ENCODE peak calls at places on chromosomes 13 and 19, in seven cellular contexts. D is fibroblast of lung, C is BE2C, M is left lung, Y is heart right ventricle, B is cardiac muscle cell, U is activated B cell treated with CpG ODN at 0.5 μM for 24 hours. X is an unnamed sample.

GRCh38 chr19:12669272-12670158 is 2.9 kb downstream of the WDR83 start:
- DNase-seq in D (peak), C (peak), M (peak), Y (peak), B (peak), U (peak), X (peak)

GRCh38 chr19:49690656-49691242 is at the start of gene CPT1C:
- DNase-seq in D (peak), C (peak), M (peak), Y (peak), B (peak), U (no peak), X (peak)

GRCh38 chr19:55670280-55671053 is 4.6 kb upstream of the EPN1 start:
- DNase-seq in D (no peak), C (peak), M (peak), Y (no peak), B (peak), U (no peak), X (no peak)

GRCh38 chr13:41827507-41828213 is 133.2 kb downstream of the VWA8 start:
- DNase-seq in D (peak), C (no peak), M (no peak), Y (no peak), B (peak), U (no peak), X (no peak)

GRCh38 chr19:2556221-2557092 is 80.5 kb downstream of the GADD45B start:
- DNase-seq in D (no peak), C (no peak), M (peak), Y (no peak), B (no peak), U (no peak), X (no peak)

GRCh38 chr13:113848020-113848419 is 15.9 kb downstream of the GAS6 start:
- DNase-seq in D (no peak), C (no peak), M (no peak), Y (peak), B (no peak), U (no peak), X (no peak)

GRCh38 chr13:89584058-89584457 is 1763.4 kb upstream of the MIR17HG start:
- DNase-seq in D (peak), C (no peak), M (no peak), Y (no peak), B (peak), U (no peak), X (no peak)

GRCh38 chr19:6473652-6474051 is 7.9 kb downstream of the DENND1C start:
- DNase-seq in D (no peak), C (no peak), M (no peak), Y (no peak), B (no peak), U (no peak), X (no peak)

GRCh38 chr13:48804836-48805601 is 151.3 kb downstream of the CYSLTR2 start:
- DNase-seq in D (peak), C (no peak), M (no peak), Y (no peak), B (no peak), U (no peak), X (no peak)

GRCh38 chr13:43848250-43848649 is 31.3 kb downstream of the CCDC122 start:
- DNase-seq in D (peak), C (no peak), M (no peak), Y (no peak), B (peak), U (no peak), X (no peak)

GRCh38 chr13:113612626-113613025 is 28.1 kb downstream of the TFDP1 start:
- DNase-seq in D (no peak), C (no peak), M (no peak), Y (no peak), B (no peak), U (no peak), X (no peak)

GRCh38 chr13:114107686-114108081 is 24.7 kb downstream of the RASA3 start:
- DNase-seq in D (peak), C (peak), M (peak), Y (no peak), B (peak), U (no peak), X (no peak)

GRCh38 chr19:38321646-38322323 is 2.1 kb downstream of the KCNK6 start:
- DNase-seq in D (peak), C (peak), M (peak), Y (peak), B (peak), U (no peak), X (no peak)

GRCh38 chr19:19528721-19529490 is at the start of gene YJEFN3:
- DNase-seq in D (peak), C (peak), M (no peak), Y (no peak), B (peak), U (no peak), X (no peak)

GRCh38 chr13:28177327-28177726 is 39.0 kb downstream of the PAN3 start:
- DNase-seq in D (no peak), C (no peak), M (no peak), Y (no peak), B (no peak), U (no peak), X (no peak)

GRCh38 chr13:30908416-30908980 is 2.4 kb downstream of the MEDAG start:
- DNase-seq in D (peak), C (peak), M (no peak), Y (peak), B (peak), U (no peak), X (no peak)

GRCh38 chr19:23762884-23763711 is 4.4 kb upstream of the ZNF681 start:
- DNase-seq in D (peak), C (no peak), M (peak), Y (peak), B (peak), U (peak), X (peak)

GRCh38 chr13:74102691-74103090 is 31.5 kb downstream of the KLF12 start:
- DNase-seq in D (no peak), C (no peak), M (no peak), Y (no peak), B (no peak), U (no peak), X (no peak)

GRCh38 chr13:37531054-37531453 is 67.5 kb downstream of the POSTN start:
- DNase-seq in D (peak), C (no peak), M (no peak), Y (no peak), B (peak), U (no peak), X (no peak)

GRCh38 chr13:31250435-31250834 is 50.7 kb downstream of the B3GLCT start:
- DNase-seq in D (no peak), C (no peak), M (no peak), Y (no peak), B (no peak), U (no peak), X (no peak)

GRCh38 chr19:44741841-44742352 is 6.6 kb upstream of the BCL3 start:
- DNase-seq in D (peak), C (peak), M (peak), Y (peak), B (peak), U (no peak), X (no peak)

GRCh38 chr13:99798756-99799155 is 172.8 kb downstream of the ZIC5 start:
- DNase-seq in D (no peak), C (no peak), M (no peak), Y (no peak), B (no peak), U (no peak), X (no peak)

GRCh38 chr19:39996218-39996810 is 546 bp upstream of the ZNF546 start:
- DNase-seq in D (peak), C (peak), M (no peak), Y (no peak), B (peak), U (no peak), X (no peak)

GRCh38 chr19:459724-460511 is 915 bp downstream of the SHC2 start:
- DNase-seq in D (peak), C (peak), M (peak), Y (peak), B (peak), U (no peak), X (peak)

GRCh38 chr19:18849838-18850400 is 18.2 kb downstream of the UPF1 start:
- DNase-seq in D (no peak), C (no peak), M (no peak), Y (no peak), B (no peak), U (no peak), X (no peak)

GRCh38 chr19:6519289-6519688 is 11.5 kb upstream of the TNFSF9 start:
- DNase-seq in D (peak), C (no peak), M (no peak), Y (no peak), B (peak), U (no peak), X (no peak)

GRCh38 chr13:113800576-113800926 is 41.5 kb downstream of the TMEM255B start:
- DNase-seq in D (no peak), C (peak), M (peak), Y (no peak), B (no peak), U (no peak), X (no peak)

GRCh38 chr19:58395220-58395978 is at the start of gene RNF225:
- DNase-seq in D (no peak), C (peak), M (peak), Y (no peak), B (no peak), U (no peak), X (no peak)

GRCh38 chr13:34959489-34959888 is 17.4 kb downstream of the NBEA start:
- DNase-seq in D (no peak), C (no peak), M (no peak), Y (no peak), B (no peak), U (no peak), X (no peak)
- TF ChIP-seq CTCF in D (no peak), C (no peak), M (no peak), Y (no peak), B (no peak), U (no peak), X (no peak)

GRCh38 chr19:42293966-42294365 is 8.0 kb upstream of the PRR19 start:
- DNase-seq in D (no peak), C (no peak), M (no peak), Y (no peak), B (no peak), U (no peak), X (no peak)

GRCh38 chr19:42294471-42295137 is 7.3 kb upstream of the PRR19 start:
- DNase-seq in D (no peak), C (no peak), M (no peak), Y (no peak), B (no peak), U (no peak), X (no peak)

GRCh38 chr19:42295831-42296525 is 6.0 kb upstream of the PRR19 start:
- DNase-seq in D (peak), C (peak), M (peak), Y (peak), B (peak), U (peak), X (peak)

GRCh38 chr19:42297034-42297433 is 4.9 kb upstream of the PRR19 start:
- DNase-seq in D (no peak), C (no peak), M (no peak), Y (no peak), B (no peak), U (no peak), X (no peak)

GRCh38 chr19:42295342-42295741 is 6.6 kb upstream of the PRR19 start:
- DNase-seq in D (no peak), C (no peak), M (no peak), Y (no peak), B (no peak), U (no peak), X (no peak)
- TF ChIP-seq CTCF in D (no peak), C (no peak), M (no peak), Y (no peak), B (no peak), U (no peak), X (no peak)

DNA sequence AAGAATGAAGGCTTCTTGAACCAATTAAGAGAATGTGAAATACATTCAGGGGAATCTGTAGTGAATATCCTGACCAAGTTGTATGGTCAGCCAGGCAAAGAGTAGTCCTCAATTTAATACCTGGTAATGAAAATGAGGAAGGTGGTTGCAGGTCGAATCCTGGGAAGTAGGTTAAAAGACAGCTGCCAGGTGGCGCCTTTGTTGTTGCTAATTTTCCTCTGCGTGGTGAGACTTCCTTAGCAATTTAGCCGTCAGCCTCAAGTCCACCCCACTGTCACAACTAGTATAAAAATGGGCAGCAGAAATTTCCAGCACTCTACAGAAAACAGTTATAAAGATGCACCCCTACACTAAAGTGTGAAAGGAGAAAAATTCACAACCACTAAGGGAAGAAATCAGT is 235.7 kb downstream of the NHLRC3 start:
- DNase-seq in D (peak), C (no peak), M (no peak), Y (no peak), B (peak), U (no peak), X (no peak)
- TF ChIP-seq CTCF in D (no peak), C (no peak), M (no peak), Y (peak), B (peak), U (no peak), X (no peak)

GRCh38 chr13:62296812-62297211 is 881.2 kb upstream of the PCDH20 start:
- DNase-seq in D (no peak), C (no peak), M (no peak), Y (no peak), B (no peak), U (no peak), X (no peak)
- TF ChIP-seq CTCF in D (no peak), C (no peak), M (no peak), Y (no peak), B (no peak), U (no peak), X (no peak)

GRCh38 chr13:53953205-53953604 is 924.6 kb downstream of the OLFM4 start:
- DNase-seq in D (no peak), C (no peak), M (no peak), Y (no peak), B (no peak), U (no peak), X (no peak)
- TF ChIP-seq CTCF in D (no peak), C (no peak), M (no peak), Y (no peak), B (no peak), U (no peak), X (no peak)

GRCh38 chr13:75197803-75198202 is 284.2 kb downstream of the TBC1D4 start:
- DNase-seq in D (no peak), C (no peak), M (no peak), Y (no peak), B (peak), U (no peak), X (no peak)

GRCh38 chr13:75194717-75195116 is 287.3 kb downstream of the TBC1D4 start:
- DNase-seq in D (no peak), C (no peak), M (no peak), Y (peak), B (peak), U (no peak), X (no peak)

GRCh38 chr13:75195479-75196111 is 286.4 kb downstream of the TBC1D4 start:
- DNase-seq in D (no peak), C (no peak), M (no peak), Y (no peak), B (peak), U (no peak), X (no peak)

DNA sequence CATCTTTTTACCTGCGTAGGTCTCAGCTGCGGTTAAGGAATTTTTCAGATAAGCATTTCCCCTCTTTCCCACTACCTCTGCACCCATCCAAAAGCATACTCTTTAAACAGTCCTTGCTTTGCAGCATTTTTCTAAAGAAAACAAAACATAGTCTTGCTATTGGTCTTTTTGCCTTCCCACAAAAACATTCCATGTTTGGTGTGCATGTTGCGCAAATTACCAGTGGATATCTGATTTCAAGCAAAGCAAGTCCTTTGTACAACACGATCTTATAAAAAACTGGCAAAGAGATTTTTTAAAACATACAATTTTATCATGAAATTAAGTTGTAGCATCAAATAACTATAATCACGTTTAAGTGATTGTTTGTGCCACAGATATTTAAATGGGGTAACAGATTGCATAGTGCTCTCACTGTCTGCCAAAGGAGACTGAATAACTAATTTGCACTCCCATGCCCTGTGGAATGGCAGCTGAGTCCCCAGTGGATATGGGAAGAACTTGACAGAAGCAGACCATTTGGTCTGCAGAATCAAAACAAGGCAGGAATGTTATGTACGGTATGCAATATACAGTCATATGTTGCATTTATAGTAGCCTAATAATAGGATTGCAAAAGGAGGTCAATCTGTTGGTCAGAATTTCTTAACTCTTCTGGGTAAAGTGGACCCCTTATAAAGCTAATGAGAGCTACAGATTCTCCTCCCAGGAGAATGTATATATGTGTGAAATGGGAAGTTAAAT is 285.7 kb downstream of the TBC1D4 start:
- DNase-seq in D (peak), C (no peak), M (no peak), Y (no peak), B (peak), U (no peak), X (no peak)
- TF ChIP-seq CTCF in D (peak), C (no peak), M (no peak), Y (no peak), B (no peak), U (no peak), X (no peak)

GRCh38 chr19:17504030-17504429 is 7.4 kb upstream of the PGLS start:
- DNase-seq in D (no peak), C (no peak), M (no peak), Y (no peak), B (no peak), U (no peak), X (no peak)

GRCh38 chr19:17505218-17505617 is 6.2 kb upstream of the PGLS start:
- DNase-seq in D (no peak), C (no peak), M (no peak), Y (no peak), B (no peak), U (no peak), X (no peak)

GRCh38 chr19:17503240-17503639 is 8.2 kb upstream of the PGLS start:
- DNase-seq in D (no peak), C (no peak), M (no peak), Y (no peak), B (no peak), U (no peak), X (no peak)

GRCh38 chr19:17504456-17504855 is 7.0 kb upstream of the PGLS start:
- DNase-seq in D (no peak), C (no peak), M (no peak), Y (no peak), B (no peak), U (no peak), X (no peak)

DNA sequence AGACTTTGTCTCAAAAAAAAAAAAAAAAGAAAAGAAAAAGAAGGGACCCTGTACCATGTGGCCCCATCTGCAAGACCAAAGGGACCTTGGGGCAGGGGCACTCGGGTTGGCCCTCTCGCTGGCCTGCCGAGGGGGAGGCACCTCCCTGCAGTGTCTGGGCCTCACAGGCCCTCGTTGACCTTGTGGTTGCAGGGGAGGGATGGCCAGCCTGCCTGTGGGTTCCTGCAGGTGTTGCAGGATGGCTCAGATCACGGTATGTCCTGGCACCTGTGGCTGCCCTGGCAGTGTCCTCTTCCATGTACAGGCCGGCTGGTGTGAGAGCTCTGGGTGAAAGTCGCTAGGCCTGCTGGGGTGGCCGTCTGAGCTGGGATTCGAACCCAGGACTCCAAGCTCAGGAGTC is 4.7 kb upstream of the PGLS start:
- DNase-seq in D (no peak), C (no peak), M (no peak), Y (no peak), B (no peak), U (no peak), X (no peak)
- TF ChIP-seq CTCF in D (no peak), C (no peak), M (no peak), Y (no peak), B (no peak), U (no peak), X (no peak)

GRCh38 chr19:4196587-4197148 is 14.2 kb downstream of the ANKRD24 start:
- DNase-seq in D (no peak), C (no peak), M (no peak), Y (no peak), B (no peak), U (no peak), X (no peak)
- TF ChIP-seq CTCF in D (no peak), C (no peak), M (no peak), Y (no peak), B (no peak), U (no peak), X (no peak)

DNA sequence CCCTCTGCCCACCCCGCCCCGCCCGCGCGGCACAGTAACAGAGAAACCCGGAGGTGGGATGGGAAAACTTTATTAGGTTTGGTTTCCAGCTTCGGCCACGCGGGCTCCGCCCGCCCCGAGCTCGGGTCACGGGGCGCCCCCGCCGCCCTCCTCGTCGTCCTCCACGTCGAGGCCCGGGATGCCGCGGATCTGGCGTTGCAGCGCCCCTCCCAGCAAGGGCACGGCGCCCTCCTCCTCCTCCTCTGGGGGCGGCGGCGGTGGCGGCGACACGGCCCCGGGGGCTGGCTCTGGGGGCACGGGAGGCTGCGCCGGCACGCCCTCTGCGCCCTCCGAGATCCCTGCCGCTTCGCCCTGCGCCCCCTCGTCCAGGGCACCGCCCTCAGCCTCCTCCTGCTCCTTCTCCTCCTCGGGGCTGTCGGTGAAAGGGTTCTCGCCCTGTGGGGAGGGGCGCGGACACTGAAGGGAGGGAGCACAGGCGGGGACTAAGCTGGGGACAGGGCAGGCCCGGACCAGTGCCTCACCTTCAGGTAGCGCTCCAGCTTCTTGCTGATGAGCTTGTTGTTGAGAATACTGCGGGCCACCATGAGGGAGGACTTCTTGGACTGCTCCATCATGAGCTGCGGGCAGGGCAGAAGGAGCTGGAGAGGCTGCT is 535 bp upstream of the AKAP8 start:
- DNase-seq in D (peak), C (peak), M (peak), Y (peak), B (peak), U (no peak), X (no peak)
- TF ChIP-seq CTCF in D (no peak), C (no peak), M (no peak), Y (no peak), B (no peak), U (no peak), X (no peak)

DNA sequence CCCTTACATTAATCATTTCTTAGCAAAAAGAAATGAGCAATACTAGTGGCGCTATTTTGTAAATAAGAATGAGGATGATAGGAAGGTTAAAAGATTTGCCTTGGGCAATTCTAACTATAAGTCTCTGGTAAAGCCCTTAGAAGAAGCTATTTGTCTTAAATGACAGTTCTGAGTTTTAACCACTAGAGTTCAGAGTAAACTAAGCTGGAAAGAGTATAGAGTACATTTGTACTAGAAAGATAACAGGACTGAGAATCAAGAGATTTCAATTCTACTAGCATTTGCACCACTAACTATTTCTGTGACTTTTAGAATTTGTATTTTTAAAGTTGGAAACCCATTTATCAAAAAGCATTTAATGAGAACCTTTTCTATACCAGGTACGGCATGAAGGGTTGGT is 750.3 kb downstream of the OLFM4 start:
- DNase-seq in D (no peak), C (no peak), M (no peak), Y (no peak), B (no peak), U (no peak), X (no peak)
- TF ChIP-seq CTCF in D (no peak), C (no peak), M (no peak), Y (no peak), B (no peak), U (no peak), X (no peak)